ENCODE peak calls at places on chromosomes 4 and X, in eight cellular contexts. I is activated CD4-positive, alpha-beta T cell treated with anti-CD3 and anti-CD28 coated beads, Interleukin-2, amount 10 ng/mL, durations not matched to agents 7 days and 5 days; A is fibroblast of lung; E is CD8-positive, alpha-beta T cell; C is spleen; M is IMR-90; H is T-helper 2 cell; N is T47D. Z is an unnamed sample.

GRCh38 chr4:48127882-48128394 is 6.1 kb downstream of the TXK start:
- DNase-seq in I (peak), A (peak), E (peak), C (peak), M (peak), H (peak), N (peak), Z (peak)

GRCh38 chr4:189974056-189974455 is 33.4 kb downstream of the FRG1 start:
- DNase-seq in I (no peak), A (no peak), E (no peak), C (no peak), M (no peak), H (no peak), N (no peak), Z (no peak)

GRCh38 chr4:141922224-141922623 is 285.8 kb downstream of the IL15 start:
- DNase-seq in I (no peak), A (peak), E (no peak), C (no peak), M (no peak), H (no peak), N (no peak), Z (no peak)

GRCh38 chr4:159048166-159048886 is 54.6 kb upstream of the RAPGEF2 start:
- DNase-seq in I (no peak), A (peak), E (no peak), C (no peak), M (peak), H (no peak), N (peak), Z (peak)

GRCh38 chrX:125710403-125711062 is 390.9 kb downstream of the TEX13C start:
- DNase-seq in I (no peak), A (no peak), E (no peak), C (peak), M (no peak), H (no peak), N (no peak), Z (no peak)

GRCh38 chrX:40009462-40009851 is 88.3 kb downstream of the BCOR start:
- DNase-seq in I (no peak), A (no peak), E (no peak), C (no peak), M (no peak), H (no peak), N (no peak), Z (no peak)

GRCh38 chrX:136781180-136781797 is 557 bp upstream of the ARHGEF6 start:
- DNase-seq in I (no peak), A (no peak), E (no peak), C (no peak), M (no peak), H (no peak), N (no peak), Z (no peak)

GRCh38 chr4:4226606-4227438 is at the start of gene OTOP1:
- DNase-seq in I (no peak), A (no peak), E (no peak), C (no peak), M (no peak), H (no peak), N (no peak), Z (no peak)

GRCh38 chrX:115898382-115899001 is 272.1 kb upstream of the AGTR2 start:
- DNase-seq in I (no peak), A (no peak), E (no peak), C (peak), M (peak), H (no peak), N (no peak), Z (peak)

GRCh38 chr4:532588-533317 is 33.7 kb downstream of the PIGG start:
- DNase-seq in I (no peak), A (no peak), E (no peak), C (peak), M (no peak), H (no peak), N (peak), Z (peak)

GRCh38 chrX:133645251-133645650 is 230.0 kb upstream of the GPC4 start:
- DNase-seq in I (no peak), A (peak), E (no peak), C (no peak), M (peak), H (no peak), N (no peak), Z (no peak)

GRCh38 chrX:103157511-103158316 is 57.2 kb upstream of the BEX4 start:
- DNase-seq in I (peak), A (peak), E (no peak), C (no peak), M (peak), H (no peak), N (no peak), Z (no peak)

GRCh38 chrX:116436358-116436816 is at the start of gene SLC6A14:
- DNase-seq in I (no peak), A (no peak), E (no peak), C (no peak), M (no peak), H (no peak), N (no peak), Z (peak)

GRCh38 chrX:123171781-123172180 is 12.3 kb upstream of the GRIA3 start:
- DNase-seq in I (no peak), A (peak), E (no peak), C (no peak), M (no peak), H (no peak), N (no peak), Z (no peak)

Z was measured in posterior vena cava.